ENCODE peak calls at places on chromosomes 3 and 15, in nine cellular contexts. S is mammary epithelial cell, Y is uterus, H is adrenal gland, Q is psoas muscle, A is upper lobe of left lung, N is heart right ventricle, F is colonic mucosa, J is right cardiac atrium. D is an unnamed sample.

GRCh38 chr3:3665546-3665945 is 133.7 kb upstream of the LRRN1 start:
- DNase-seq in H (no peak), J (no peak), A (no peak), S (no peak), Y (no peak), N (no peak), Q (no peak), F (no peak), D (no peak)

GRCh38 chr3:119350114-119350513 is 55.9 kb downstream of the ARHGAP31 start:
- DNase-seq in N (peak; percentile 70), F (no peak), Y (peak; percentile 27), S (no peak), A (no peak), H (no peak), Q (no peak), J (peak; percentile 65), D (no peak)

GRCh38 chr15:74176262-74177208 is 3.0 kb downstream of the ISLR start:
- DNase-seq in A (no peak), N (no peak), Q (no peak), H (no peak), S (no peak), J (no peak), F (no peak), Y (peak; percentile 15), D (no peak)

GRCh38 chr3:149003653-149004305 is 12.4 kb downstream of the GYG1 start:
- DNase-seq in F (no peak), Q (no peak), A (no peak), Y (no peak), H (no peak), S (peak; percentile 23), N (no peak), J (no peak), D (peak; percentile 9)

GRCh38 chr3:171328419-171329082 is 131.7 kb downstream of the TNIK start:
- DNase-seq in H (peak; percentile 14), S (no peak), F (peak; percentile 69), Y (no peak), Q (no peak), N (no peak), A (no peak), J (no peak), D (peak; percentile 4)

GRCh38 chr15:40871749-40872617 is 2.1 kb downstream of the RHOV start:
- DNase-seq in J (no peak), A (no peak), H (no peak), N (no peak), Q (no peak), F (peak; percentile 86), Y (no peak), S (peak; percentile 86), D (no peak)

GRCh38 chr3:5304789-5305680 is 117.5 kb downstream of the EDEM1 start:
- DNase-seq in J (no peak), N (peak; percentile 27), S (peak; percentile 48), Q (no peak), H (peak; percentile 22), A (no peak), Y (no peak), F (peak; percentile 55), D (no peak)

GRCh38 chr3:135325726-135326245 is 530.7 kb downstream of the EPHB1 start:
- DNase-seq in H (no peak), Y (no peak), Q (no peak), J (peak; percentile 58), F (no peak), S (no peak), N (no peak), A (no peak), D (no peak)

GRCh38 chr3:151445283-151446001 is 15.4 kb downstream of the IGSF10 start:
- DNase-seq in Q (no peak), N (no peak), F (no peak), S (peak; percentile 85), Y (no peak), J (peak; percentile 38), H (no peak), A (no peak), D (no peak)

GRCh38 chr3:71908001-71908400 is 123.1 kb upstream of the PROK2 start:
- DNase-seq in J (peak; percentile 76), Q (no peak), Y (no peak), S (no peak), N (peak; percentile 8), F (no peak), H (no peak), A (peak; percentile 58), D (no peak)

GRCh38 chr3:52204337-52205073 is 6.5 kb downstream of the ALAS1 start:
- DNase-seq in S (peak; percentile 72), N (no peak), A (no peak), Q (no peak), J (no peak), F (peak; percentile 62), Y (no peak), H (no peak), D (no peak)

GRCh38 chr3:72342450-72342849 is 505.8 kb downstream of the SHQ1 start:
- DNase-seq in F (no peak), Q (no peak), Y (no peak), S (no peak), N (no peak), J (no peak), A (no peak), H (no peak), D (no peak)

GRCh38 chr15:59369597-59369996 is 3.1 kb downstream of the MYO1E start:
- DNase-seq in Y (no peak), J (no peak), F (no peak), N (no peak), H (no peak), A (no peak), S (peak; percentile 58), Q (no peak), D (no peak)

GRCh38 chr3:46960081-46960701 is 16.4 kb downstream of the CCDC12 start:
- DNase-seq in Y (no peak), Q (no peak), F (no peak), A (no peak), N (no peak), H (peak; percentile 54), J (no peak), S (peak; percentile 87), D (no peak)

GRCh38 chr3:106120334-106120733 is 251.5 kb upstream of the CBLB start:
- DNase-seq in A (no peak), Y (no peak), F (no peak), J (no peak), Q (no peak), N (no peak), S (peak; percentile 19), H (peak; percentile 21), D (no peak)

GRCh38 chr15:85551221-85551832 is 170.9 kb downstream of the AKAP13 start:
- DNase-seq in A (no peak), J (no peak), Y (no peak), F (no peak), N (no peak), Q (no peak), H (no peak), S (peak; percentile 21), D (no peak)

GRCh38 chr3:197564097-197564843 is 8.5 kb upstream of the BDH1 start:
- DNase-seq in F (no peak), H (no peak), S (no peak), N (no peak), Y (no peak), J (no peak), Q (no peak), A (no peak), D (no peak)

GRCh38 chr3:126432901-126433480 is 38.3 kb downstream of the CFAP100 start:
- DNase-seq in S (no peak), Y (no peak), H (no peak), A (peak; percentile 39), J (no peak), F (no peak), Q (no peak), N (no peak), D (no peak)

GRCh38 chr3:13282528-13282985 is 137.6 kb downstream of the NUP210 start:
- DNase-seq in Y (no peak), J (peak; percentile 45), F (no peak), N (no peak), S (no peak), A (peak; percentile 84), H (no peak), Q (peak; percentile 51), D (no peak)
- H3K27ac ChIP-seq in Y (no peak overlapping the region), J (peak overlapping the region; percentile 24), F (no peak overlapping the region), N (peak overlapping the region; percentile 79), S (no peak overlapping the region), A (peak overlapping the region; percentile 73), H (no peak overlapping the region), Q (peak overlapping the region; percentile 19), D (no peak overlapping the region)

GRCh38 chr3:123093696-123094095 is 26.9 kb downstream of the PDIA5 start:
- DNase-seq in F (no peak), A (no peak), H (no peak), J (peak; percentile 29), N (no peak), S (no peak), Q (no peak), Y (no peak), D (no peak)

GRCh38 chr3:123096126-123096525 is 29.3 kb downstream of the PDIA5 start:
- DNase-seq in Q (no peak), F (no peak), Y (no peak), J (no peak), N (no peak), S (no peak), A (no peak), H (no peak), D (no peak)

GRCh38 chr3:123096701-123097100 is 29.9 kb downstream of the PDIA5 start:
- DNase-seq in H (peak; percentile 84), Q (peak; percentile 66), F (no peak), N (peak; percentile 78), J (peak; percentile 89), Y (peak; percentile 54), S (no peak), A (peak; percentile 77), D (no peak)

GRCh38 chr3:123094914-123095313 is 28.1 kb downstream of the PDIA5 start:
- DNase-seq in S (no peak), F (no peak), J (no peak), Q (no peak), N (no peak), H (no peak), A (no peak), Y (no peak), D (no peak)

DNA sequence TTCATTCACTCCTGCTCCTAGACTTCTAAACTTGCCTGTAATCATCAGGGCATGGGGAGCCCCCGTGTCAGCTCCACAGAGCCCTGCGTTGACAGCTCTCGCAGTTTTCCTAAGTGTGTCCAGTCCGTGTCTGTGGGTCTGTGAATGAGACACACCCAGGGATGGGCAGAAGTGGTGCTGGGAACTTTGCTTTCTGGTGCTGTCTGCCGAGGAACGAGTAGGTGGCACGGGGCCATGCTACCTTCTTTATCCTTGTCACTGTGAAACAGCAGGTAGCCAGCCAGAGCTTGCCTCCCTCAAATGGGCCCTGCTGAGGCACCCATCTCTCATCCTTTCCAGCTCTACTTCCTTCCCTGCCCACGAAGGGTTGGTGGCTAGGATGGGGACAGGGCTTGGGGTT is 27.7 kb downstream of the PDIA5 start:
- DNase-seq in N (no peak), Y (no peak), A (no peak), Q (no peak), F (no peak), J (no peak), S (no peak), H (no peak), D (no peak)
- H3K4me1 ChIP-seq in N (peaks cover 36% of the 10 kb centered on the region), Y (no peaks in the 10 kb centered on the region), A (peaks cover 40% of the 10 kb centered on the region), Q (peaks cover 37% of the 10 kb centered on the region), F (no peaks in the 10 kb centered on the region), J (peaks cover 19% of the 10 kb centered on the region), S (no peaks in the 10 kb centered on the region), H (peaks cover 41% of the 10 kb centered on the region), D (no peaks in the 10 kb centered on the region)

GRCh38 chr3:40369716-40370115 is 17.3 kb upstream of the ENTPD3 start:
- DNase-seq in A (no peak), J (no peak), S (no peak), F (no peak), N (no peak), Y (no peak), Q (no peak), H (no peak), D (no peak)
- H3K9me3 ChIP-seq in A (no peaks in the 10 kb centered on the region), J (no peaks in the 10 kb centered on the region), S (no peaks in the 10 kb centered on the region), F (no peaks in the 10 kb centered on the region), N (no peaks in the 10 kb centered on the region), Y (no peaks in the 10 kb centered on the region), Q (peaks cover 6% of the 10 kb centered on the region), H (no peaks in the 10 kb centered on the region), D (no peaks in the 10 kb centered on the region)

GRCh38 chr3:36900474-36901443 is 44.1 kb downstream of the TRANK1 start:
- DNase-seq in A (no peak), N (no peak), J (no peak), Y (no peak), H (no peak), S (no peak), F (no peak), Q (no peak), D (no peak)
- H3K27ac ChIP-seq in A (no peak overlapping the region), N (no peak overlapping the region), J (no peak overlapping the region), Y (no peak overlapping the region), H (no peak overlapping the region), S (no peak overlapping the region), F (no peak overlapping the region), Q (no peak overlapping the region), D (peak overlapping the region; percentile 57)